ENCODE peak calls at places on chromosomes 11 and 22, in seven cellular contexts. G, Z, S, K, U, D and F are unnamed samples.

GRCh38 chr11:75771646-75772410 is 3.2 kb downstream of the DGAT2 start:
- DNase-seq in G (peak), Z (no peak), S (peak), K (no peak), U (no peak), D (peak), F (no peak)

GRCh38 chr11:123302751-123303195 is 107.7 kb upstream of the CLMP start:
- DNase-seq in G (no peak), Z (no peak), S (peak), K (no peak), U (peak), D (peak), F (no peak)

GRCh38 chr22:19800306-19800705 is 39.7 kb downstream of the TBX1 start:
- DNase-seq in G (no peak), Z (no peak), S (no peak), K (no peak), U (no peak), D (no peak), F (no peak)

GRCh38 chr11:68081691-68082090 is 39.5 kb downstream of the CHKA start:
- DNase-seq in G (peak), Z (no peak), S (peak), K (no peak), U (no peak), D (no peak), F (no peak)

GRCh38 chr22:19120829-19121630 is 1.2 kb downstream of the DGCR2 start:
- DNase-seq in G (peak), Z (peak), S (peak), K (no peak), U (peak), D (peak), F (no peak)

GRCh38 chr11:113519989-113520613 is 44.9 kb upstream of the DRD2 start:
- DNase-seq in G (no peak), Z (no peak), S (peak), K (no peak), U (no peak), D (peak), F (no peak)

GRCh38 chr11:106409681-106410080 is 332.2 kb downstream of the AASDHPPT start:
- DNase-seq in G (no peak), Z (no peak), S (no peak), K (no peak), U (no peak), D (no peak), F (no peak)

GRCh38 chr22:19759459-19759993 is 1.1 kb upstream of the TBX1 start:
- DNase-seq in G (no peak), Z (no peak), S (no peak), K (no peak), U (no peak), D (peak), F (peak)

GRCh38 chr11:11077898-11078297 is 220.0 kb upstream of the ZBED5 start:
- DNase-seq in G (no peak), Z (no peak), S (no peak), K (no peak), U (no peak), D (no peak), F (no peak)

GRCh38 chr11:44301856-44302231 is 8.1 kb downstream of the ALX4 start:
- DNase-seq in G (no peak), Z (peak), S (peak), K (no peak), U (no peak), D (peak), F (no peak)

GRCh38 chr22:42639541-42640241 is 710 bp downstream of the ATP5MGL start:
- DNase-seq in G (no peak), Z (no peak), S (no peak), K (no peak), U (no peak), D (peak), F (no peak)

GRCh38 chr11:60818057-60818456 is 23.9 kb upstream of the CCDC86 start:
- DNase-seq in G (no peak), Z (no peak), S (no peak), K (no peak), U (no peak), D (no peak), F (no peak)

GRCh38 chr22:49214976-49215375 is 612.7 kb downstream of the BRD1 start:
- DNase-seq in G (peak), Z (no peak), S (no peak), K (peak), U (no peak), D (no peak), F (no peak)

GRCh38 chr22:36327922-36328551 is 59.7 kb downstream of the MYH9 start:
- DNase-seq in G (no peak), Z (no peak), S (no peak), K (peak), U (no peak), D (peak), F (peak)

GRCh38 chr11:19191530-19192169 is 10.1 kb downstream of the CSRP3 start:
- DNase-seq in G (no peak), Z (no peak), S (no peak), K (peak), U (no peak), D (no peak), F (peak)

GRCh38 chr11:2221591-2221990 is 48.8 kb downstream of the ASCL2 start:
- DNase-seq in G (no peak), Z (no peak), S (no peak), K (no peak), U (no peak), D (no peak), F (no peak)

GRCh38 chr11:110130642-110131238 is 37.5 kb downstream of the ZC3H12C start:
- DNase-seq in G (no peak), Z (peak), S (peak), K (no peak), U (no peak), D (no peak), F (no peak)

GRCh38 chr11:100546714-100547113 is 140.4 kb upstream of the ARHGAP42 start:
- DNase-seq in G (no peak), Z (no peak), S (peak), K (no peak), U (no peak), D (peak), F (no peak)

GRCh38 chr11:3781423-3781822 is 15.9 kb downstream of the NUP98 start:
- DNase-seq in G (no peak), Z (no peak), S (peak), K (no peak), U (no peak), D (peak), F (no peak)

GRCh38 chr11:115845872-115846271 is 341.7 kb upstream of the CADM1 start:
- DNase-seq in G (no peak), Z (no peak), S (no peak), K (no peak), U (no peak), D (no peak), F (no peak)

GRCh38 chr11:7927635-7928034 is 3.4 kb downstream of the OR10A6 start:
- DNase-seq in G (no peak), Z (no peak), S (peak), K (no peak), U (no peak), D (peak), F (no peak)

GRCh38 chr22:37552560-37553163 is 7.6 kb upstream of the CDC42EP1 start:
- DNase-seq in G (no peak), Z (peak), S (no peak), K (peak), U (no peak), D (peak), F (peak)

GRCh38 chr11:30938801-30939200 is 352.6 kb upstream of the MPPED2 start:
- DNase-seq in G (no peak), Z (no peak), S (no peak), K (no peak), U (no peak), D (no peak), F (no peak)

GRCh38 chr22:37239336-37240239 is 4.5 kb downstream of the RAC2 start:
- DNase-seq in G (no peak), Z (no peak), S (no peak), K (no peak), U (no peak), D (no peak), F (no peak)

GRCh38 chr22:44033689-44034088 is 9.6 kb downstream of the PARVB start:
- DNase-seq in G (no peak), Z (no peak), S (no peak), K (no peak), U (no peak), D (no peak), F (no peak)

GRCh38 chr11:80096736-80097135 is 655.9 kb upstream of the TENM4 start:
- DNase-seq in G (no peak), Z (no peak), S (peak), K (no peak), U (no peak), D (peak), F (no peak)

GRCh38 chr11:129013737-129014475 is 71.2 kb upstream of the TP53AIP1 start:
- DNase-seq in G (no peak), Z (no peak), S (peak), K (no peak), U (no peak), D (no peak), F (no peak)

GRCh38 chr11:46916669-46917108 is 1.7 kb downstream of the LRP4 start:
- DNase-seq in G (peak), Z (peak), S (peak), K (peak), U (no peak), D (peak), F (peak)

GRCh38 chr11:94740975-94741707 is 27.0 kb upstream of the AMOTL1 start:
- DNase-seq in G (no peak), Z (peak), S (peak), K (no peak), U (no peak), D (peak), F (peak)
- H3K4me3 ChIP-seq in G (peak), Z (no peak), S (peak), K (peak), U (no peak), D (peak), F (peak)

DNA sequence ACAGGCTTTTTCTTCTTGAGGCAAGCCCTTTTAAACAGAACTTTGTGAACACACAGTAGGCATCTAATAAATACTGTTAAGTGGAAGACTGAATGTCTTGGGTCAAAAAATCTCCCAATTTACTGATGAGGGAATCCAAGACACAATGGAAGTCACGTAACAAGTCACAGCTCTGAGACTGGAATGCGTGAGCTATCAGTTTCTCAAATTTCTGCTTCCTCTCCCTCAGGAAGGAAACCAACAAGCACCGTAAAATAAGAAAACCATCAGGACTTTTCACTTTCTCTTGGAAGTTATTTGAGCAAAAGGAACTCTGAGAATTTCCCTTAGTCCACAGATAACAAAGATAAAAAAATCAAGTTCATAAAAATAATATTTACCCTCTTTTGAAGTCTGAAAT is 50.1 kb upstream of the CCDC89 start:
- DNase-seq in G (no peak), Z (no peak), S (no peak), K (no peak), U (no peak), D (no peak), F (no peak)
- H3K27ac ChIP-seq in G (peak), Z (no peak), S (no peak), K (peak), U (no peak), D (no peak), F (peak)

GRCh38 chr22:46791201-46791731 is 28.8 kb downstream of the TBC1D22A start:
- DNase-seq in G (peak), Z (peak), S (no peak), K (no peak), U (peak), D (peak), F (no peak)
- H3K4me3 ChIP-seq in G (no peak), Z (no peak), S (no peak), K (peak), U (no peak), D (no peak), F (no peak)

DNA sequence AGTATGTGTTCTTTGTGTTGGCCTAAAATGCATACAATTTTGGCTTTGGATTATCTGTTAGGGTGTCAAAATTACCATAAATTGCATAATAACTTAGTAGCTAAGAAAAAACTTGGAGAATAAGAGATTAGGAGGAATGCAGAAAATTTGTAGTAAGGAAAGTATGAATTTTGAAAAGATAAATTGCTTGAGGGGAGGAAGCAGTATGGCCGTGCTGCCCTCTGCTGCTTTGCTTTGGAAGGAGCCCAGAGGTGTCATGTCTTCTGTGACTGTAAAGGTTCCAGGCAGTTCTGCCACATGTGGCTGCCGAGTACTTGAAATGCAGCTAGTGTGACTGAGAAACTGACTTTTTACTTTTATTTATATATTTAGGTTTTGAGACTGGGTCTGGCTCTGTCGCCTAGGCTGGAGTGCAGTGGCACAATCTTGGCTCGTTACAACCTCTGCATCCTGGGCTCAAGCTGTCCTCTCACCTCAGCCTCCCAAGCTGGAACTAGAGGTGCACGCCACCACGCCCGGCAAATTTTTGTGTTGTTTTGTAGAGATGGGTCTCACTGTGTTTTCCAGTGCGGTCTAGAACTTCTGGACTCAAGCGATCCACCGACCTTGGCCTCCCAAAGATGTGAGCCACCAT is 1.8 kb downstream of the ADSL start:
- DNase-seq in G (peak), Z (peak), S (peak), K (no peak), U (peak), D (peak), F (peak)
- H3K27ac ChIP-seq in G (peak), Z (peak), S (no peak), K (peak), U (peak), D (peak), F (no peak)

GRCh38 chr22:30205281-30206115 is 41.1 kb downstream of the LIF start:
- DNase-seq in G (peak), Z (peak), S (peak), K (peak), U (no peak), D (peak), F (peak)
- H3K4me3 ChIP-seq in G (no peak), Z (no peak), S (no peak), K (peak), U (no peak), D (peak), F (no peak)